ENCODE peak calls at places on chromosomes 3 and 15, in seven cellular contexts. X, J, P, Z, S, I and W are unnamed samples.

GRCh38 chr3:128242818-128243601 is 89.7 kb downstream of the EEFSEC start:
- DNase-seq in I (no peak), Z (no peak), P (no peak), S (no peak), X (no peak), J (no peak), W (peak; percentile 27)

GRCh38 chr15:69116391-69116790 is 44.0 kb upstream of the GLCE start:
- DNase-seq in I (no peak), X (no peak), S (no peak), J (no peak), P (no peak), Z (no peak), W (no peak)

GRCh38 chr15:48553559-48553958 is 92.0 kb downstream of the FBN1 start:
- DNase-seq in X (no peak), S (no peak), J (no peak), I (no peak), Z (no peak), P (no peak), W (no peak)

GRCh38 chr3:50189274-50189673 is 2.1 kb upstream of the GNAT1 start:
- DNase-seq in S (peak; percentile 91), X (peak; percentile 88), J (peak; percentile 89), Z (peak; percentile 71), I (no peak), P (peak; percentile 47), W (no peak)

GRCh38 chr3:111714305-111714704 is 119.2 kb upstream of the ZBED2 start:
- DNase-seq in J (peak; percentile 40), I (no peak), P (no peak), X (no peak), S (peak; percentile 38), Z (no peak), W (no peak)

GRCh38 chr3:180239939-180240338 is 203.2 kb upstream of the PEX5L start:
- DNase-seq in X (no peak), S (no peak), Z (no peak), P (no peak), I (no peak), J (no peak), W (no peak)

GRCh38 chr3:123143669-123144411 is 57.9 kb upstream of the SEC22A start:
- DNase-seq in Z (no peak), I (no peak), S (peak; percentile 32), X (no peak), P (no peak), J (peak; percentile 18), W (no peak)

GRCh38 chr15:37824717-37825382 is 109.6 kb upstream of the TMCO5A start:
- DNase-seq in Z (no peak), P (no peak), X (no peak), S (no peak), I (no peak), J (no peak), W (no peak)

GRCh38 chr15:36756707-36757106 is 177.3 kb downstream of the CDIN1 start:
- DNase-seq in P (no peak), S (no peak), X (no peak), J (no peak), I (no peak), Z (no peak), W (no peak)

GRCh38 chr15:89327113-89327512 is 7.5 kb downstream of the POLG start:
- DNase-seq in X (no peak), J (no peak), Z (no peak), I (no peak), S (no peak), P (no peak), W (no peak)

GRCh38 chr15:57375827-57376694 is at the start of gene CGNL1:
- DNase-seq in P (peak; percentile 26), I (no peak), X (peak; percentile 85), J (peak; percentile 86), Z (no peak), S (peak; percentile 85), W (peak; percentile 60)

GRCh38 chr15:57376695-57377477 is 581 bp downstream of the CGNL1 start:
- DNase-seq in X (peak; percentile 79), S (peak; percentile 63), Z (no peak), P (peak; percentile 23), I (no peak), J (peak; percentile 71), W (no peak)

GRCh38 chr15:57379487-57379886 is 3.2 kb downstream of the CGNL1 start:
- DNase-seq in S (no peak), Z (no peak), I (no peak), X (no peak), J (no peak), P (no peak), W (no peak)

GRCh38 chr15:57380854-57381253 is 4.5 kb downstream of the CGNL1 start:
- DNase-seq in P (no peak), X (no peak), S (no peak), I (no peak), Z (no peak), J (no peak), W (no peak)

DNA sequence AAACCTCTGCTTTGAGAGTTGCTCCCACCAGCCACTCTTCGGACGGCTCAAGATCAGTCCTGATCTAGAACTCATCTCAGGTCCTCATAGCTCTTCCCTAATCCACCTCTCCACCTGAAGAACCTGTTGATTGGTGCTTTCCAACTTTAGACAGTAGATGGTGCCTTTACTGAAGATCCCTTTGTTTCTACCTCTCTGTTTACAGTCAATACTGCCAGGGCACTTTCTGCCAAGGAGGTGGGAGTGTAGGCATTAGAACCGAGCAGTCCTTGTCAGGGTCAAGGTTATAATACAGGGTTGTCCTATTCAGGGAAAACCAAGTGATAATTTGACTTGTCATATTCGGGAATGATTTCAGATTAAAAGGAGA is 1.2 kb downstream of the CGNL1 start:
- DNase-seq in P (no peak), X (no peak), I (no peak), J (no peak), Z (no peak), S (no peak), W (no peak)
- H3K4me1 ChIP-seq in P (no peaks in the 10 kb centered on the region), X (no peaks in the 10 kb centered on the region), I (no peaks in the 10 kb centered on the region), J (peaks cover 13% of the 10 kb centered on the region), Z (no peaks in the 10 kb centered on the region), S (peaks cover 37% of the 10 kb centered on the region), W (peaks cover 6% of the 10 kb centered on the region)

DNA sequence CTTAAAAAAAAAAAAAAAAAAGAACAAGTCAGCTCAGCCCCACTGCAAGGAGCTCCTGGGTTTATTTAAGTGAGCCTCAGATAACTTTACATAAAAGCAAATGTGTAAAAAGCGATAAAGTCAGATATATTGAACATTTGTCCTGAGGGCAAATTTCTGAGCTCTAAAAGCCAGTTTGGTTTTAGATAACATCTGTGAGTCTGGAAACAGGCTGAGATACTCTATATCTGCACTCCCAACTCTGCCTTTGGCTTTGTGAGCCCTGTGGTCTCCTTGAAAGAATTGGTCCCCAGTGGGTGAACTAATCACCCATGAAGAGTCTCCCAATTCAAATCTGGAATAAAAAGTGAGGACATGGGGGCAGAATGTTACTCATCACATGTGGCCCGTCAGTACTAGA is 104.6 kb downstream of the APBA2 start:
- DNase-seq in X (no peak), S (no peak), Z (no peak), I (no peak), P (no peak), J (no peak), W (no peak)
- H3K27ac ChIP-seq in X (no peak overlapping the region), S (no peak overlapping the region), Z (no peak overlapping the region), I (no peak overlapping the region), P (no peak overlapping the region), J (no peak overlapping the region), W (no peak overlapping the region)

GRCh38 chr15:34330279-34330678 is 7.3 kb downstream of the SLC12A6 start:
- DNase-seq in X (no peak), J (no peak), I (no peak), P (no peak), S (no peak), Z (no peak), W (no peak)
- H3K4me1 ChIP-seq in X (no peaks in the 10 kb centered on the region), J (no peaks in the 10 kb centered on the region), I (peaks cover 98% of the 10 kb centered on the region), P (no peaks in the 10 kb centered on the region), S (peaks cover 31% of the 10 kb centered on the region), Z (peaks cover 23% of the 10 kb centered on the region), W (peaks cover 15% of the 10 kb centered on the region)

GRCh38 chr3:62439176-62439813 is 65.9 kb upstream of the FEZF2 start:
- DNase-seq in J (no peak), P (no peak), I (no peak), S (no peak), X (no peak), Z (no peak), W (no peak)
- H3K27ac ChIP-seq in J (no peak overlapping the region), P (no peak overlapping the region), I (no peak overlapping the region), S (no peak overlapping the region), X (no peak overlapping the region), Z (no peak overlapping the region), W (no peak overlapping the region)

GRCh38 chr15:25860885-25861866 is 2.0 kb downstream of the ATP10A start:
- DNase-seq in Z (peak; percentile 47), I (no peak), X (no peak), P (no peak), J (no peak), S (no peak), W (no peak)
- H3K4me1 ChIP-seq in Z (peaks cover 11% of the 10 kb centered on the region), I (peaks cover 46% of the 10 kb centered on the region), X (no peaks in the 10 kb centered on the region), P (no peaks in the 10 kb centered on the region), J (no peaks in the 10 kb centered on the region), S (no peaks in the 10 kb centered on the region), W (peaks cover 11% of the 10 kb centered on the region)

GRCh38 chr3:71087109-71088018 is 496.2 kb downstream of the FOXP1 start:
- DNase-seq in P (no peak), Z (peak; percentile 51), J (no peak), X (no peak), S (no peak), I (peak; percentile 35), W (no peak)
- H3K27ac ChIP-seq in P (no peak overlapping the region), Z (peak overlapping the region; percentile 12), J (no peak overlapping the region), X (no peak overlapping the region), S (no peak overlapping the region), I (peak overlapping the region; percentile 70), W (no peak overlapping the region)

DNA sequence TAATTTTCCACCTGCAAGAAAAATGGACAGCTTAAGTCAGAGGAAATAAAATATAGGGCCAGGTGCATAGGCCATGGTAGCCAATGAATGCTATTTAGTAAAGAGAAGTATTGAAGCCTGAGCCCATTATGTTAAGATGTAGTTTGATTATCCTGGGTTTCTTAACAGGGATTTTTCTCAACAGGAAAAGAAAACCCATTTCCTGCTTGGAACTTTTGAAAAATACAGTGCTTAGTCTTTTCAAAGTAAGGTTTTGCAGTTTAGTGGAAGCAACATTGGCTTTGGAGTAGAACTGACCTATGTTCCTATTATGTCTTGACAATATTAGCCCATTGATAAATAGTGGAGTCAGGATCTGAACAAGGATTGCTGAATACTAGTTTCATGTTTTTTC is 259.5 kb upstream of the TGFBR2 start:
- DNase-seq in J (no peak), S (no peak), I (no peak), P (no peak), Z (no peak), X (no peak), W (no peak)
- H3K4me1 ChIP-seq in J (peaks cover 16% of the 10 kb centered on the region), S (peaks cover 7% of the 10 kb centered on the region), I (peaks cover 27% of the 10 kb centered on the region), P (no peaks in the 10 kb centered on the region), Z (no peaks in the 10 kb centered on the region), X (peaks cover 1% of the 10 kb centered on the region), W (peaks cover 27% of the 10 kb centered on the region)